ENCODE peak calls at places on chromosomes 12 and 14, in seven cellular contexts. F is heart right ventricle; N is CD8-positive, alpha-beta memory T cell; E is mesenchymal stem cell; G is astrocyte of the spinal cord; X is tibial artery; V is lung. W is an unnamed sample.

GRCh38 chr14:81302613-81303012 is 81.9 kb upstream of the GTF2A1 start:
- DNase-seq in N (no peak), X (no peak), V (no peak), G (no peak), E (no peak), F (no peak), W (no peak)

GRCh38 chr12:32305163-32305562 is 94.2 kb upstream of the FGD4 start:
- DNase-seq in F (no peak), G (peak), E (no peak), X (no peak), N (no peak), V (no peak), W (peak)

GRCh38 chr12:113778432-113779128 is 187.5 kb downstream of the RBM19 start:
- DNase-seq in G (no peak), E (no peak), V (no peak), X (no peak), F (no peak), N (no peak), W (no peak)

GRCh38 chr12:31585895-31586294 is 5.0 kb downstream of the DENND5B start:
- DNase-seq in X (no peak), E (no peak), G (no peak), N (no peak), V (no peak), F (no peak), W (no peak)

GRCh38 chr14:54699087-54699530 is 132.2 kb downstream of the SAMD4A start:
- DNase-seq in N (no peak), G (no peak), F (peak), E (peak), X (no peak), V (no peak), W (no peak)

GRCh38 chr12:50425859-50426258 is 25.2 kb downstream of the LARP4 start:
- DNase-seq in F (no peak), N (no peak), G (no peak), V (no peak), E (no peak), X (no peak), W (no peak)

GRCh38 chr12:115956236-115956635 is 321.3 kb downstream of the MED13L start:
- DNase-seq in V (no peak), N (no peak), X (no peak), F (no peak), E (no peak), G (no peak), W (no peak)

GRCh38 chr12:12081836-12082497 is 11.2 kb downstream of the BCL2L14 start:
- DNase-seq in G (peak), N (no peak), V (no peak), X (no peak), E (peak), F (peak), W (peak)

GRCh38 chr14:65433157-65433556 is 20.6 kb downstream of the FUT8 start:
- DNase-seq in F (no peak), E (no peak), V (no peak), N (no peak), X (no peak), G (no peak), W (no peak)

GRCh38 chr14:69685716-69686115 is 74.3 kb downstream of the SUSD6 start:
- DNase-seq in F (peak), N (no peak), X (peak), V (peak), E (no peak), G (peak), W (peak)

GRCh38 chr12:121534495-121535148 is 46.2 kb downstream of the KDM2B start:
- DNase-seq in N (peak), E (no peak), X (no peak), G (no peak), F (no peak), V (no peak), W (no peak)

GRCh38 chr12:41699658-41700057 is 445.0 kb downstream of the GXYLT1 start:
- DNase-seq in E (no peak), G (no peak), F (no peak), X (no peak), N (no peak), V (no peak), W (no peak)

GRCh38 chr12:52317443-52318052 is 3.6 kb downstream of the KRT83 start:
- DNase-seq in N (no peak), E (no peak), V (no peak), G (no peak), F (no peak), X (peak), W (no peak)

GRCh38 chr14:90569606-90570462 is 173.0 kb downstream of the CALM1 start:
- DNase-seq in N (no peak), G (no peak), F (no peak), X (no peak), V (no peak), E (no peak), W (no peak)

GRCh38 chr14:47300801-47301200 is 374.6 kb downstream of the MDGA2 start:
- DNase-seq in V (no peak), N (no peak), F (no peak), X (no peak), G (peak), E (peak), W (peak)

GRCh38 chr14:90883197-90883596 is 67.0 kb upstream of the TTC7B start:
- DNase-seq in G (no peak), N (no peak), X (no peak), E (no peak), V (no peak), F (no peak), W (no peak)

GRCh38 chr12:117189725-117190209 is 503 bp downstream of the FBXO21 start:
- DNase-seq in N (peak), E (peak), V (no peak), F (peak), G (peak), X (peak), W (peak)

GRCh38 chr12:132243596-132244289 is 85.6 kb downstream of the GALNT9 start:
- DNase-seq in F (no peak), X (peak), V (no peak), G (no peak), E (no peak), N (no peak), W (no peak)

GRCh38 chr14:90521121-90521929 is 124.5 kb downstream of the CALM1 start:
- DNase-seq in G (peak), V (no peak), F (no peak), E (peak), X (no peak), N (no peak), W (peak)

GRCh38 chr12:132602578-132603239 is 7.7 kb downstream of the LRCOL1 start:
- DNase-seq in V (no peak), N (no peak), E (no peak), X (no peak), G (no peak), F (peak), W (no peak)

GRCh38 chr14:34348592-34348991 is 113.4 kb downstream of the SPTSSA start:
- DNase-seq in N (no peak), E (no peak), F (no peak), G (no peak), V (no peak), X (no peak), W (no peak)

GRCh38 chr12:24719293-24719721 is 229.6 kb downstream of the BCAT1 start:
- DNase-seq in E (peak), N (no peak), X (no peak), F (no peak), V (no peak), G (peak), W (peak)

GRCh38 chr12:69437073-69437472 is 33.1 kb upstream of the FRS2 start:
- DNase-seq in E (no peak), X (no peak), G (no peak), F (no peak), N (no peak), V (no peak), W (no peak)

GRCh38 chr12:19277707-19278106 is 148.2 kb downstream of the PLEKHA5 start:
- DNase-seq in V (no peak), G (no peak), N (no peak), E (no peak), X (no peak), F (no peak), W (no peak)

GRCh38 chr14:92035890-92036289 is 4.0 kb downstream of the TRIP11 start:
- DNase-seq in V (no peak), E (no peak), N (no peak), X (no peak), G (no peak), F (no peak), W (no peak)

GRCh38 chr14:95055318-95055717 is 102.0 kb downstream of the DICER1 start:
- DNase-seq in V (no peak), F (no peak), N (no peak), G (no peak), X (peak), E (no peak), W (no peak)

GRCh38 chr12:120874547-120875245 is 29.5 kb downstream of the SPPL3 start:
- DNase-seq in X (no peak), V (no peak), N (no peak), F (no peak), G (no peak), E (no peak), W (no peak)

GRCh38 chr12:127052491-127053232 is 1214.3 kb upstream of the TMEM132C start:
- DNase-seq in V (no peak), G (peak), X (no peak), E (no peak), F (no peak), N (no peak), W (peak)

GRCh38 chr12:102939670-102940222 is 17.7 kb upstream of the ASCL1 start:
- DNase-seq in E (no peak), G (no peak), F (no peak), N (no peak), X (no peak), V (no peak), W (no peak)

GRCh38 chr12:16726879-16727278 is 120.9 kb upstream of the LMO3 start:
- DNase-seq in V (no peak), G (peak), E (no peak), F (no peak), X (no peak), N (no peak), W (peak)

GRCh38 chr12:49031573-49032161 is 13.1 kb upstream of the PRKAG1 start:
- DNase-seq in E (no peak), G (no peak), F (no peak), V (no peak), N (no peak), X (peak), W (no peak)

GRCh38 chr12:114681149-114681849 is 2.7 kb downstream of the TBX3 start:
- DNase-seq in N (no peak), V (no peak), G (peak), E (peak), F (peak), X (no peak), W (peak)

GRCh38 chr14:100147691-100148464 is 11.6 kb downstream of the DEGS2 start:
- DNase-seq in V (no peak), G (no peak), X (no peak), E (no peak), F (no peak), N (no peak), W (no peak)

GRCh38 chr14:68519788-68520187 is 273.1 kb downstream of the ZFP36L1 start:
- DNase-seq in X (no peak), E (no peak), G (no peak), V (no peak), N (no peak), F (no peak), W (no peak)

GRCh38 chr14:101628975-101629374 is 67.7 kb downstream of the DIO3 start:
- DNase-seq in V (no peak), N (no peak), E (no peak), G (no peak), F (no peak), X (no peak), W (no peak)

GRCh38 chr12:26434299-26434915 is 239.0 kb downstream of the SSPN start:
- DNase-seq in F (no peak), V (no peak), E (peak), G (peak), N (no peak), X (no peak), W (peak)

GRCh38 chr14:32329690-32330290 is 692 bp downstream of the AKAP6 start:
- DNase-seq in G (no peak), N (no peak), V (no peak), X (no peak), E (no peak), F (no peak), W (no peak)
- H3K4me3 ChIP-seq in G (no peak), N (no peak), V (no peak), X (no peak), E (no peak), F (no peak), W (no peak)

DNA sequence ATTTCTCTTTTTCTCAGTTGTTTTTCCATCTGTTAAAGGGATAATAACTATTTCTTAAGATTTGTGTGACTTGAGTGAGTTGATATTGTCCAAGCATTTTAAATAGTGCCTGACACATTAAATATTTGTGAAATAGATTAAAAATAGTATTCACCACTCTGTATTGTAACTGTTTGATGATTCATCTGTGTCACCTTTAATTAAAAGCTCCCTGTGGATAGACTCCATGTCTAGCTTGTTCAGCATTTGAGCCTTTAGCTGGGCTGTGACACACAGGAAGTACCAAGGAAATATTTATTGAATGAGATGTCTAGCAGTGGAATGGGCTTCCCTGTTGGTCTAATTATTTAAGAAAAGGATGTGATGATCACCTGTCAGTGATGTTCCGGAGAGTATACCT is 1.8 kb upstream of the GLIPR1L2 start:
- DNase-seq in E (peak), N (no peak), X (no peak), V (no peak), G (peak), F (no peak), W (peak)
- H3K4me3 ChIP-seq in E (no peak), N (no peak), X (peak), V (no peak), G (no peak), F (peak), W (no peak)

DNA sequence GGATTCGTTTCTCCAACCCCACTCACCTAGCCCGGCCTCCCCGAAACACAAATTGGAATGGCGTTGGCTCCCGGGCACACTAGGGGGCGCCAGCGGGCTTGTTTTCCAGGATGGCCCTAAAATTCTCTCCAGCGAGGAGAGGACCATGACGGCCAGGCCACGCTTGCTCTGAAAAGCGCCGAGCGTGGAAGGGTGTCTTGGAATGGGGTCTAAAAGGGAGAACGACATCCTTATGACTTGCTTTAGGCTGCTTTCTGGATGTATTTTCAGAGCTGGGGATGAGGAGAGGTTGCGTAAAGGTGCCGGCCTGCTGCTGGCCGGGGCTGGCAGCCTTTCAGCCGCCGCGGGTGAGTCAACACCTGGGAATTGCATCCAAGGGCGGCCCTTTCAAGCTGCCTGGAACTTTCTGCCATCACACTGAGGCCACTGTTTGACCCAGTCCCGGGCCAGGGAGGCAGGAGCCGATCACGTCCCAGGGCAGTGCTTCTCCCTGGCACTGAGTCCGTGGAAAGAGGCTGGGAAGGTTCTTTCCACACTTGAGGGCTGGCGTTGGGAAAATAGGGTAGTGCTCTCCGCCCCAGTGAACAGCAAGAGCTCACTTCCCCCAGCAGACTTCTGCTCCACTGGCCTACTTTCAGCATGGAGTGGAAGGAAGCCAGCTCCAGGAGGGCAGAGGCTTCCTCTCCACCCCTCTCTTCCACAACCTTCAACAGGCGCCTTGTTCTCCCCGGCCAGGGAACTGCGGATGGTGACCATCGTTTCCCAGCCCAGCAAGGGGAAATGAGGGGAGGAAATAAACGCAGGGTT is 216.2 kb downstream of the TTC8 start:
- DNase-seq in V (peak), N (peak), G (peak), F (peak), X (peak), E (peak), W (peak)
- H3K4me3 ChIP-seq in V (no peak), N (peak), G (peak), F (peak), X (peak), E (peak), W (peak)

GRCh38 chr12:47403681-47404080 is 302.1 kb downstream of the RPAP3 start:
- DNase-seq in X (no peak), E (no peak), G (no peak), V (no peak), F (no peak), N (no peak), W (no peak)
- H3K4me3 ChIP-seq in X (no peak), E (no peak), G (no peak), V (no peak), F (no peak), N (no peak), W (no peak)

GRCh38 chr14:24113379-24113800 is 1.2 kb upstream of the DCAF11 start:
- DNase-seq in E (no peak), V (no peak), G (no peak), X (no peak), N (no peak), F (no peak), W (no peak)

GRCh38 chr14:24113801-24114535 is 609 bp upstream of the DCAF11 start:
- DNase-seq in G (peak), N (peak), X (peak), E (peak), F (peak), V (peak), W (peak)

GRCh38 chr14:24108336-24108874 is 6.2 kb upstream of the DCAF11 start:
- DNase-seq in V (no peak), F (no peak), N (no peak), E (no peak), G (no peak), X (no peak), W (no peak)

GRCh38 chr14:24110060-24110459 is 4.5 kb upstream of the DCAF11 start:
- DNase-seq in V (peak), G (no peak), N (no peak), E (no peak), F (no peak), X (no peak), W (no peak)

GRCh38 chr14:24110485-24110884 is 4.1 kb upstream of the DCAF11 start:
- DNase-seq in F (no peak), E (no peak), X (no peak), G (no peak), V (no peak), N (no peak), W (no peak)
- H3K4me3 ChIP-seq in F (no peak), E (no peak), X (no peak), G (no peak), V (no peak), N (no peak), W (no peak)

GRCh38 chr12:122964439-122965257 is 1.6 kb downstream of the ABCB9 start:
- DNase-seq in X (no peak), V (no peak), E (no peak), F (no peak), N (no peak), G (no peak), W (no peak)
- H3K4me3 ChIP-seq in X (no peak), V (no peak), E (no peak), F (peak), N (no peak), G (no peak), W (no peak)

GRCh38 chr12:128267651-128268347 is 829 bp downstream of the TMEM132C start:
- DNase-seq in V (no peak), X (no peak), E (no peak), N (no peak), G (no peak), F (no peak), W (no peak)

GRCh38 chr12:128265566-128265965 is 1.4 kb upstream of the TMEM132C start:
- DNase-seq in N (no peak), G (no peak), V (no peak), X (no peak), E (no peak), F (no peak), W (no peak)

GRCh38 chr12:128267246-128267622 is 264 bp downstream of the TMEM132C start:
- DNase-seq in V (no peak), F (no peak), G (no peak), N (no peak), X (no peak), E (no peak), W (no peak)

GRCh38 chr12:128266559-128267245 is at the start of gene TMEM132C:
- DNase-seq in G (no peak), X (no peak), F (no peak), V (no peak), E (no peak), N (no peak), W (no peak)

GRCh38 chr12:128266086-128266485 is 884 bp upstream of the TMEM132C start:
- DNase-seq in E (no peak), N (no peak), X (no peak), F (no peak), G (no peak), V (no peak), W (no peak)
- H3K4me3 ChIP-seq in E (no peak), N (no peak), X (no peak), F (peak), G (no peak), V (no peak), W (no peak)

GRCh38 chr14:51939211-51939705 is 50.1 kb upstream of the RTRAF start:
- DNase-seq in E (no peak), V (no peak), X (no peak), G (no peak), F (no peak), N (no peak), W (no peak)

GRCh38 chr14:51933191-51933590 is 56.2 kb upstream of the RTRAF start:
- DNase-seq in F (no peak), E (no peak), G (no peak), X (no peak), V (no peak), N (no peak), W (no peak)

GRCh38 chr14:51942971-51943370 is 46.4 kb upstream of the RTRAF start:
- DNase-seq in F (no peak), X (no peak), V (no peak), G (no peak), E (no peak), N (no peak), W (no peak)

GRCh38 chr14:51939727-51940126 is 49.6 kb upstream of the RTRAF start:
- DNase-seq in E (no peak), F (no peak), X (no peak), G (no peak), N (no peak), V (no peak), W (peak)

GRCh38 chr14:51938137-51938536 is 51.2 kb upstream of the RTRAF start:
- DNase-seq in V (no peak), F (no peak), N (no peak), X (no peak), G (no peak), E (no peak), W (peak)
- H3K4me3 ChIP-seq in V (no peak), F (no peak), N (no peak), X (no peak), G (no peak), E (no peak), W (no peak)

W was measured in fibroblast of pulmonary artery.